ENCODE peak calls at places on chromosomes 5 and 9, in five cellular contexts. I is brain microvascular endothelial cell, M is tibial artery, J is fibroblast of lung, Y is PC-3. T is an unnamed sample.

GRCh38 chr5:90518666-90519065 is 10.7 kb downstream of the LYSMD3 start:
- DNase-seq in J (peak), M (no peak), Y (peak), I (no peak), T (no peak)

GRCh38 chr5:159497221-159497620 is 166.9 kb upstream of the IL12B start:
- DNase-seq in M (no peak), J (no peak), Y (no peak), I (peak), T (no peak)

GRCh38 chr9:3682186-3682585 is 156.4 kb upstream of the RFX3 start:
- DNase-seq in Y (no peak), M (no peak), J (no peak), I (no peak), T (no peak)

GRCh38 chr9:74497750-74498615 is 848 bp downstream of the RORB start:
- DNase-seq in J (peak), M (peak), I (no peak), Y (no peak), T (no peak)

GRCh38 chr5:62475072-62475471 is 62.5 kb downstream of the IPO11 start:
- DNase-seq in J (peak), M (no peak), Y (peak), I (peak), T (no peak)

GRCh38 chr5:67248703-67249589 is 52.3 kb upstream of the CD180 start:
- DNase-seq in Y (peak), I (no peak), J (peak), M (peak), T (no peak)

GRCh38 chr9:100478192-100478591 is 5.2 kb downstream of the TMEFF1 start:
- DNase-seq in M (no peak), J (no peak), I (no peak), Y (no peak), T (no peak)

GRCh38 chr5:160747559-160747958 is 104.5 kb downstream of the ATP10B start:
- DNase-seq in J (no peak), I (no peak), Y (no peak), M (no peak), T (no peak)

GRCh38 chr5:145718956-145719355 is 116.2 kb downstream of the PRELID2 start:
- DNase-seq in M (no peak), Y (peak), J (peak), I (peak), T (no peak)

GRCh38 chr9:71822455-71822854 is 54.1 kb upstream of the CEMIP2 start:
- DNase-seq in M (no peak), I (no peak), J (peak), Y (no peak), T (no peak)

GRCh38 chr9:1018121-1018520 is 32.0 kb upstream of the DMRT2 start:
- DNase-seq in I (no peak), M (no peak), J (no peak), Y (peak), T (no peak)

DNA sequence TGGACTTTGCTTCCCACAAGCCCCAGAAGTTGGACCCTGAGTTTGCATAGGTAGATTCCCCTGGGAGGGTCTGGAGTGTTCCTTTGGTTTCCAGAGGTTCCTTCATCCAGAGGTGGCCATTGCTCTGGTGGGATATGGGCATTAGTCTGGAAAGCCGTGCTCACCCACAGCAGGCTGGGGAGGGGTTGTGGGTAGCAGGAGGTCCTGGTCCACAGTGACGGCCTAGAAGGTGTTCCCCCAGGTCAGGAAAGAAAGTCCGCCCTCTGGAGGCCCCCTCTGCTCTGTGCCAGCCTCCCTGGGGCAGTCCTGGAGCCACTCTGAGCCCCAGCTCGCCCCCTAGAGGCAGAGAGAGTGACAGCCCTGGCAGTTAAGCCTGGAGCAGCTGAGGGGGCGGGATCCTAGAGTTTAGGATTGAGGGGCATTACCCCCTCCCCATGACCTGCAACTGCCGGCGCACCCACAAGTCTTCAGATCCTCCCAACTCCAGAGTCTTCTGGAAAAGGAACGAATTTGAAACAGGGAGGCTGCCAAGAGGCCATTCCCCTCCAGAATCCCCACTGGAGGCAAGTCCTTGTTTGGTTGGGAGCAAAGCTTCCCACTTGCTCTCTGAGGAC is 36.8 kb downstream of the NDST1 start:
- DNase-seq in J (peak), M (peak), I (peak), Y (peak), T (peak)
- H3K27ac ChIP-seq in J (no peak), M (peak), I (no peak), Y (no peak), T (no peak)

DNA sequence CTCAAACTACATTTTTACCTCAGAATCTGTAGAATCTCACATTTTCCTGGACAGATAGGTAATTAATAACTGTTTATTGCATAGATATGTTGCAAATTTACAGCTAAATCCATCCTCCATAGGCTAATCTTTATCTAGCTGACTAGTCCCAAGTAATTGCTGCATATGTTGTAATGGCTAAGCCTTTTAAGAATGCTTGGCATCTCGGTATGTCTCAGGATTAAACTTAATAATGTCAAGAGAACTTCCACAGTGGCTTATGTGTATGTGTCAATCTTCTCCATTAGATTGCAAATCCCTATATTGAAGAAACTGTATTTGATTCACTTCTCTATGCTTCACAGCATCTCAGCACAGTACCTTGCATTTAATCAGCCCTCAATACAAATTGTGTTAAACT is 131.9 kb downstream of the PRDM9 start:
- DNase-seq in M (no peak), I (no peak), Y (no peak), J (no peak), T (no peak)
- H3K27ac ChIP-seq in M (no peak), I (no peak), Y (no peak), J (no peak), T (no peak)

GRCh38 chr9:129609486-129610192 is 11.3 kb downstream of the C9orf50 start:
- DNase-seq in Y (no peak), I (peak), M (peak), J (peak), T (peak)
- H3K27ac ChIP-seq in Y (no peak), I (peak), M (peak), J (peak), T (peak)

GRCh38 chr9:124263158-124263557 is 5.4 kb downstream of the NEK6 start:
- DNase-seq in Y (no peak), I (no peak), M (no peak), J (no peak), T (no peak)
- H3K27ac ChIP-seq in Y (no peak), I (no peak), M (peak), J (no peak), T (no peak)

GRCh38 chr9:21985964-21986667 is 8.1 kb downstream of the CDKN2A start:
- DNase-seq in J (no peak), Y (no peak), I (no peak), M (no peak), T (no peak)
- H3K27ac ChIP-seq in J (no peak), Y (no peak), I (no peak), M (no peak), T (no peak)

DNA sequence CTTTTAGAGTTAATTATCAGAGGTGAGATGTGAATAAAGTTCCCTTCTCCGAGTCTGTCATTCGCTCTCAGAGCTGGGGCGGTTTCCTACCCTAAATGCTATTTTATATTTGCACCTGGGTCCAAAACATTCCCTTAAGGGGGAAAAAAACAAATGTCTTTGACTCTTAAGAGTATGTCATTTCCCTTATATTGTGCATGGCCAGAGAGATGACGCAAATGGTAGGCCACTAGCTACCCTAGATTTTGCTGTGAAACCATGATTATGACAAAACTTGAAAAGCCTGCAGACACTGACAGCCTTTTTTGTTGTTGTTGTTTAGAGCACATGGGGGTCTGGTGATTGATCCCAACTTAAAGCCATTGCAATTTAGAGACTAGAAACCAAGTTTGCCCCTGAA is 12.8 kb downstream of the DAB2 start:
- DNase-seq in I (no peak), Y (no peak), J (no peak), M (no peak), T (no peak)
- H3K27ac ChIP-seq in I (no peak), Y (peak), J (no peak), M (peak), T (no peak)

T was measured in ovary.